ENCODE peak calls at places on chromosome 10, in seven cellular contexts. F, E, B, I, R, Y and V are unnamed samples.

GRCh38 chr10:102413806-102414561 is 4.6 kb downstream of the PSD start:
- DNase-seq in F (no peak), E (no peak), B (no peak), I (no peak), R (no peak), Y (no peak), V (no peak)

GRCh38 chr10:57891201-57892006 is 376.3 kb downstream of the IPMK start:
- DNase-seq in F (no peak), E (no peak), B (no peak), I (no peak), R (no peak), Y (no peak), V (peak; percentile 5)

GRCh38 chr10:59433720-59434428 is 71.5 kb upstream of the FAM13C start:
- DNase-seq in F (no peak), E (no peak), B (no peak), I (no peak), R (no peak), Y (no peak), V (no peak)

GRCh38 chr10:35420044-35420443 is 83.7 kb downstream of the CCNY start:
- DNase-seq in F (no peak), E (no peak), B (no peak), I (no peak), R (no peak), Y (no peak), V (no peak)

GRCh38 chr10:119177708-119178370 is 773 bp downstream of the PRDX3 start:
- DNase-seq in F (no peak), E (no peak), B (no peak), I (no peak), R (no peak), Y (no peak), V (no peak)

GRCh38 chr10:29248987-29249386 is 39.9 kb upstream of the LYZL1 start:
- DNase-seq in F (no peak), E (no peak), B (no peak), I (no peak), R (no peak), Y (no peak), V (no peak)

GRCh38 chr10:79049931-79050895 is 18.6 kb upstream of the ZMIZ1 start:
- DNase-seq in F (no peak), E (peak; percentile 35), B (no peak), I (peak; percentile 55), R (no peak), Y (peak; percentile 27), V (no peak)

GRCh38 chr10:59508296-59508695 is 145.9 kb upstream of the FAM13C start:
- DNase-seq in F (peak; percentile 49), E (no peak), B (no peak), I (no peak), R (no peak), Y (no peak), V (no peak)

GRCh38 chr10:78868861-78869260 is 199.9 kb upstream of the ZMIZ1 start:
- DNase-seq in F (no peak), E (no peak), B (no peak), I (peak; percentile 65), R (no peak), Y (no peak), V (no peak)

GRCh38 chr10:35505241-35505873 is 99.8 kb upstream of the GJD4 start:
- DNase-seq in F (no peak), E (no peak), B (no peak), I (no peak), R (no peak), Y (no peak), V (no peak)

GRCh38 chr10:58796242-58796641 is 283.6 kb downstream of the BICC1 start:
- DNase-seq in F (no peak), E (no peak), B (no peak), I (no peak), R (no peak), Y (no peak), V (no peak)

GRCh38 chr10:79247373-79248137 is 99.7 kb upstream of the PPIF start:
- DNase-seq in F (no peak), E (no peak), B (no peak), I (no peak), R (no peak), Y (no peak), V (no peak)

GRCh38 chr10:95500097-95500496 is 61.1 kb downstream of the SORBS1 start:
- DNase-seq in F (no peak), E (no peak), B (no peak), I (no peak), R (no peak), Y (no peak), V (no peak)

GRCh38 chr10:124743188-124744046 is 761 bp downstream of the FAM53B start:
- DNase-seq in F (no peak), E (peak; percentile 69), B (peak; percentile 26), I (no peak), R (peak; percentile 40), Y (no peak), V (peak; percentile 46)

GRCh38 chr10:501596-501995 is 187.9 kb downstream of the DIP2C start:
- DNase-seq in F (no peak), E (no peak), B (no peak), I (no peak), R (no peak), Y (no peak), V (no peak)

GRCh38 chr10:86958831-86959736 is 685 bp downstream of the SNCG start:
- DNase-seq in F (no peak), E (no peak), B (no peak), I (peak; percentile 83), R (no peak), Y (no peak), V (peak; percentile 74)

GRCh38 chr10:75400769-75401568 is 595 bp downstream of the ZNF503 start:
- DNase-seq in F (peak; percentile 5), E (peak; percentile 78), B (no peak), I (no peak), R (no peak), Y (peak; percentile 57), V (peak; percentile 32)

GRCh38 chr10:69344591-69345244 is 66.4 kb downstream of the HK1 start:
- DNase-seq in F (no peak), E (no peak), B (peak; percentile 24), I (no peak), R (no peak), Y (no peak), V (no peak)

GRCh38 chr10:46555366-46555712 is 1.1 kb downstream of the GPRIN2 start:
- DNase-seq in F (no peak), E (no peak), B (no peak), I (no peak), R (no peak), Y (no peak), V (peak; percentile 67)

GRCh38 chr10:18195060-18195799 is 55.0 kb downstream of the CACNB2 start:
- DNase-seq in F (no peak), E (no peak), B (no peak), I (no peak), R (no peak), Y (no peak), V (no peak)

GRCh38 chr10:92124020-92124419 is 166.9 kb downstream of the CPEB3 start:
- DNase-seq in F (no peak), E (no peak), B (no peak), I (no peak), R (no peak), Y (no peak), V (no peak)

GRCh38 chr10:124436191-124436638 is 13.6 kb downstream of the NKX1-2 start:
- DNase-seq in F (peak; percentile 99), E (no peak), B (no peak), I (no peak), R (no peak), Y (no peak), V (peak; percentile 41)

GRCh38 chr10:59750155-59750945 is 2.9 kb downstream of the MRLN start:
- DNase-seq in F (no peak), E (no peak), B (no peak), I (no peak), R (no peak), Y (no peak), V (no peak)

GRCh38 chr10:124221356-124222297 is 128.2 kb upstream of the CHST15 start:
- DNase-seq in F (no peak), E (no peak), B (no peak), I (no peak), R (no peak), Y (no peak), V (no peak)

DNA sequence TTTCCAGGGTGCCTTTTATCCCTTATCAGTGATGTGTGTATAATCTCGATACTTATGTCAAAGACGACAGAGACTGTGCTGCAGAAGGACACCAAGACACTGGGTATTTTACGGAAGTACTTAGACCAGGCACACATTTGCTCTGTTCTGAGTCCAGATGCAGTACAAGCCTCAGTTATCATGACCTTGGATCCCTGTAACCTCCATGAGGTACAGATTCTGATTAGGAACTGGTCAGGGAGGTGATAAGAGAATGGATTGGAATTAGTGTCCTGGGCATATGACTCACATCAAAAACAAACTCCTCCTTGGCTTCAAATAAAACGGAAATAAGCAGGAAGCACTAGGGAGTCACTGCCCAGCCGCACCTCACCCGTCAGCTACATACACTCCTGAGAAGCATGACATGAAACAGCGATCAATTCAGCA is 146.5 kb downstream of the SFMBT2 start:
- DNase-seq in F (no peak), E (no peak), B (no peak), I (no peak), R (no peak), Y (no peak), V (no peak)
- H3K27ac ChIP-seq in F (no peak overlapping the region), E (no peak overlapping the region), B (no peak overlapping the region), I (no peak overlapping the region), R (no peak overlapping the region), Y (no peak overlapping the region), V (no peak overlapping the region)

DNA sequence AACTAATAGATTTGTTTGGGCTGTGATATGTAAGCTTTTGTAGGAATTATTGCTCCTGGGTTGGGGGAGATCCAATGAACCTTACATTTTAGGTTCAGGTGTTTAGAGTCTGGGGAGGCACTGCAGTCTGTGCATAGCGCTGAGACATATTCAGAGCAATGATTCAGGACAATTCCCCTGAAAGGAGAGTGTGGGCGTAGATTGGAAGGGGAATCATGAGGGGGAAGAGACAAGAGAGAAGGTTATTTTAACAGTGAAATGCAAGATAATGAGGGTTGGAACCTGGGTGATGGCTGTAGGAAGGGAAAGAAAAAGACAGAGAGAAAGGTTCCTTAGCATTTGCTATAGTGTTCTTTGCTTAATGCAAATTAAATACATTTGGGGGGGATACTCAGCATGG is 1013.4 kb downstream of the REEP3 start:
- DNase-seq in F (no peak), E (no peak), B (no peak), I (no peak), R (no peak), Y (no peak), V (no peak)
- H3K27ac ChIP-seq in F (no peak overlapping the region), E (no peak overlapping the region), B (no peak overlapping the region), I (no peak overlapping the region), R (no peak overlapping the region), Y (no peak overlapping the region), V (no peak overlapping the region)

GRCh38 chr10:6203331-6204062 is 765 bp downstream of the PFKFB3 start:
- DNase-seq in F (no peak), E (peak; percentile 79), B (peak; percentile 46), I (no peak), R (peak; percentile 53), Y (peak; percentile 55), V (no peak)
- H3K27ac ChIP-seq in F (peak overlapping the region; percentile 44), E (peak overlapping the region; percentile 94), B (peak overlapping the region; percentile 71), I (peak overlapping the region; percentile 99), R (peak overlapping the region; percentile 64), Y (peak overlapping the region; percentile 96), V (peak overlapping the region; percentile 55)

DNA sequence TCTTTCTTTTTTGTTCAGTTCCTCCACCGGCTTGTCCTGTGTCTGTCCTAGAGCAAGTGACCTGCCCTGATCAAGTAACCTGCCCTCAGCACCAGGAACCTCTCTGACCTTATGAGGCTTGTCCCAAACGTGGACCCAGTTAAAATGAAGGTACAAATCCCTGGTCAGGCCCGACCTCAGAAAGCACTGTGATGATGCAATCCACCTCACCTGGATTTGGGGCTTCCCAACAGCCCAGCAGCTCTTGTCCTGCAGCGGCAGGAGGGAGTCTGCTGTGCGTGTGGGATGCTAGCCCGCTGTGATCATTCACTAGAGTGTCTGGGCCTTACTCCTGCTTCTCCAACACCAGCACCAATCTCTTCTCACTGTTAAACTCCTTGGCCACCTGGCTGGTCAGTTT is 11.2 kb downstream of the COL17A1 start:
- DNase-seq in F (no peak), E (no peak), B (no peak), I (no peak), R (no peak), Y (no peak), V (no peak)
- H3K27ac ChIP-seq in F (no peak overlapping the region), E (no peak overlapping the region), B (no peak overlapping the region), I (no peak overlapping the region), R (no peak overlapping the region), Y (no peak overlapping the region), V (no peak overlapping the region)